ENCODE peak calls at places on chromosomes 2 and 18, in four cellular contexts. R is HT-29; T is neural crest cell; Q is CD8-positive, alpha-beta T cell. F is an unnamed sample.

GRCh38 chr2:124025896-124026295 is 809 bp downstream of the CNTNAP5 start:
- DNase-seq in Q (no peak), T (no peak), R (no peak), F (peak)

GRCh38 chr2:127570282-127571250 is 35.1 kb downstream of the MYO7B start:
- DNase-seq in T (no peak), R (no peak), Q (no peak), F (no peak)

GRCh38 chr2:100522430-100522829 is 40.4 kb upstream of the PDCL3 start:
- DNase-seq in R (no peak), T (no peak), Q (no peak), F (no peak)

GRCh38 chr2:72915076-72915906 is 2.0 kb upstream of the EMX1 start:
- DNase-seq in T (no peak), Q (no peak), R (no peak), F (peak)

GRCh38 chr18:61196745-61197144 is 136.5 kb upstream of the CDH20 start:
- DNase-seq in R (no peak), T (no peak), Q (no peak), F (no peak)

GRCh38 chr2:47307066-47307465 is 95.9 kb upstream of the MSH2 start:
- DNase-seq in R (no peak), Q (no peak), T (no peak), F (peak)

GRCh38 chr2:10362096-10362897 is 59.6 kb downstream of the HPCAL1 start:
- DNase-seq in T (no peak), Q (no peak), R (no peak), F (no peak)

GRCh38 chr18:10530852-10531251 is 5.0 kb downstream of the NAPG start:
- DNase-seq in R (no peak), T (no peak), Q (no peak), F (peak)

GRCh38 chr2:222916229-222917197 is 55.7 kb downstream of the ACSL3 start:
- DNase-seq in T (no peak), R (no peak), Q (no peak), F (no peak)

GRCh38 chr2:97871096-97871780 is 124.5 kb downstream of the TMEM131 start:
- DNase-seq in Q (no peak), R (peak), T (no peak), F (peak)

GRCh38 chr18:24546304-24546703 is 85.9 kb downstream of the HRH4 start:
- DNase-seq in Q (no peak), R (no peak), T (no peak), F (no peak)

GRCh38 chr2:45494275-45494977 is 116.6 kb downstream of the SRBD1 start:
- DNase-seq in T (peak), R (peak), Q (no peak), F (peak)